ENCODE peak calls at places on chromosome 5, in seven cellular contexts. One of them, this sample, is unnamed.

GRCh38 chr5:74167206-74167929 is 473.2 kb downstream of the ENC1 start:
- DNase-seq in Peyer's patch: no peak
- DNase-seq in endothelial cell: no peak
- DNase-seq in AG08396: peak; percentile 41
- DNase-seq in GM23248: peak; percentile 92
- DNase-seq in hepatocyte: peak; percentile 29
- DNase-seq in mucosa of descending colon: no peak
- DNase-seq in this sample: no peak

GRCh38 chr5:83376461-83376860 is 95.1 kb upstream of the VCAN start:
- DNase-seq in endothelial cell: no peak
- DNase-seq in AG08396: no peak
- DNase-seq in hepatocyte: no peak
- DNase-seq in GM23248: peak; percentile 37
- DNase-seq in mucosa of descending colon: no peak
- DNase-seq in Peyer's patch: no peak
- DNase-seq in this sample: no peak

GRCh38 chr5:123720955-123721354 is 209.0 kb downstream of the CSNK1G3 start:
- DNase-seq in hepatocyte: no peak
- DNase-seq in Peyer's patch: no peak
- DNase-seq in mucosa of descending colon: no peak
- DNase-seq in endothelial cell: no peak
- DNase-seq in GM23248: no peak
- DNase-seq in AG08396: no peak
- DNase-seq in this sample: no peak

GRCh38 chr5:93622240-93622885 is 39.3 kb downstream of the NR2F1 start:
- DNase-seq in mucosa of descending colon: no peak
- DNase-seq in GM23248: peak; percentile 85
- DNase-seq in AG08396: peak; percentile 77
- DNase-seq in hepatocyte: no peak
- DNase-seq in endothelial cell: no peak
- DNase-seq in Peyer's patch: no peak
- DNase-seq in this sample: no peak

GRCh38 chr5:133287500-133287899 is 235.7 kb downstream of the HSPA4 start:
- DNase-seq in Peyer's patch: peak; percentile 71
- DNase-seq in hepatocyte: peak; percentile 75
- DNase-seq in mucosa of descending colon: no peak
- DNase-seq in AG08396: peak; percentile 18
- DNase-seq in GM23248: peak; percentile 28
- DNase-seq in endothelial cell: peak; percentile 60
- DNase-seq in this sample: peak; percentile 63

GRCh38 chr5:111158105-111158744 is 66.0 kb upstream of the CAMK4 start:
- DNase-seq in Peyer's patch: peak; percentile 91
- DNase-seq in endothelial cell: peak; percentile 82
- DNase-seq in AG08396: peak; percentile 54
- DNase-seq in GM23248: peak; percentile 73
- DNase-seq in mucosa of descending colon: no peak
- DNase-seq in hepatocyte: peak; percentile 85
- DNase-seq in this sample: peak; percentile 11

GRCh38 chr5:26487553-26487952 is 550.8 kb downstream of the CDH9 start:
- DNase-seq in Peyer's patch: no peak
- DNase-seq in endothelial cell: no peak
- DNase-seq in mucosa of descending colon: no peak
- DNase-seq in AG08396: no peak
- DNase-seq in GM23248: no peak
- DNase-seq in hepatocyte: no peak
- DNase-seq in this sample: no peak

GRCh38 chr5:158484968-158485367 is 614.7 kb downstream of the EBF1 start:
- DNase-seq in GM23248: no peak
- DNase-seq in AG08396: no peak
- DNase-seq in hepatocyte: no peak
- DNase-seq in mucosa of descending colon: no peak
- DNase-seq in Peyer's patch: no peak
- DNase-seq in endothelial cell: no peak
- DNase-seq in this sample: no peak

GRCh38 chr5:133596049-133596448 is 16.3 kb downstream of the FSTL4 start:
- DNase-seq in Peyer's patch: no peak
- DNase-seq in hepatocyte: no peak
- DNase-seq in endothelial cell: no peak
- DNase-seq in AG08396: no peak
- DNase-seq in mucosa of descending colon: no peak
- DNase-seq in GM23248: no peak
- DNase-seq in this sample: no peak

GRCh38 chr5:2387224-2388004 is 364.1 kb downstream of the IRX2 start:
- DNase-seq in mucosa of descending colon: no peak
- DNase-seq in GM23248: peak; percentile 40
- DNase-seq in endothelial cell: no peak
- DNase-seq in AG08396: no peak
- DNase-seq in hepatocyte: no peak
- DNase-seq in Peyer's patch: no peak
- DNase-seq in this sample: no peak

GRCh38 chr5:170108266-170108785 is 2.6 kb downstream of the FOXI1 start:
- DNase-seq in endothelial cell: no peak
- DNase-seq in AG08396: no peak
- DNase-seq in hepatocyte: no peak
- DNase-seq in Peyer's patch: no peak
- DNase-seq in mucosa of descending colon: no peak
- DNase-seq in GM23248: no peak
- DNase-seq in this sample: no peak

GRCh38 chr5:124760608-124761390 is 14.4 kb upstream of the ZNF608 start:
- DNase-seq in GM23248: no peak
- DNase-seq in hepatocyte: no peak
- DNase-seq in mucosa of descending colon: no peak
- DNase-seq in Peyer's patch: no peak
- DNase-seq in AG08396: no peak
- DNase-seq in endothelial cell: no peak
- DNase-seq in this sample: no peak

GRCh38 chr5:87347272-87347671 is 65.5 kb downstream of the CCNH start:
- DNase-seq in Peyer's patch: no peak
- DNase-seq in AG08396: no peak
- DNase-seq in endothelial cell: no peak
- DNase-seq in hepatocyte: no peak
- DNase-seq in mucosa of descending colon: no peak
- DNase-seq in GM23248: no peak
- DNase-seq in this sample: no peak

GRCh38 chr5:72540759-72541438 is 33.7 kb upstream of the ZNF366 start:
- DNase-seq in GM23248: no peak
- DNase-seq in endothelial cell: no peak
- DNase-seq in Peyer's patch: no peak
- DNase-seq in AG08396: no peak
- DNase-seq in hepatocyte: no peak
- DNase-seq in mucosa of descending colon: no peak
- DNase-seq in this sample: no peak